ENCODE peak calls at places on chromosomes 11 and 22, in four cellular contexts. One of them, this sample, is unnamed.

GRCh38 chr11:2655834-2656622 is 43.8 kb downstream of the KCNQ1OT1 start:
- DNase-seq in GM12878: no peak
- DNase-seq in H1: no peak
- DNase-seq in SK-N-SH: no peak
- DNase-seq in this sample: no peak

GRCh38 chr11:11931461-11932055 is 76.9 kb downstream of the DKK3 start:
- DNase-seq in H1: no peak
- DNase-seq in SK-N-SH: peak; percentile 47
- DNase-seq in GM12878: no peak
- DNase-seq in this sample: peak; percentile 62

GRCh38 chr11:1573077-1573846 is 1.2 kb upstream of the DUSP8 start:
- DNase-seq in H1: peak; percentile 71
- DNase-seq in SK-N-SH: peak; percentile 58
- DNase-seq in GM12878: no peak
- DNase-seq in this sample: no peak

GRCh38 chr11:71964641-71965040 is 34.1 kb upstream of the IL18BP start:
- DNase-seq in H1: no peak
- DNase-seq in SK-N-SH: no peak
- DNase-seq in GM12878: no peak
- DNase-seq in this sample: no peak

GRCh38 chr11:29024386-29024785 is 916.2 kb downstream of the METTL15 start:
- DNase-seq in GM12878: no peak
- DNase-seq in SK-N-SH: no peak
- DNase-seq in H1: no peak
- DNase-seq in this sample: no peak

GRCh38 chr11:120471131-120471530 is 40.4 kb upstream of the GRIK4 start:
- DNase-seq in GM12878: no peak
- DNase-seq in H1: no peak
- DNase-seq in SK-N-SH: no peak
- DNase-seq in this sample: no peak

GRCh38 chr11:20647976-20648565 is 21.3 kb upstream of the NELL1 start:
- DNase-seq in SK-N-SH: peak; percentile 74
- DNase-seq in H1: peak; percentile 79
- DNase-seq in GM12878: peak; percentile 12
- DNase-seq in this sample: peak; percentile 50

GRCh38 chr11:97140885-97141494 is 751.2 kb downstream of the JRKL start:
- DNase-seq in H1: no peak
- DNase-seq in GM12878: no peak
- DNase-seq in SK-N-SH: peak; percentile 7
- DNase-seq in this sample: peak; percentile 16

GRCh38 chr11:45343988-45344387 is 57.8 kb upstream of the SYT13 start:
- DNase-seq in SK-N-SH: no peak
- DNase-seq in H1: no peak
- DNase-seq in GM12878: no peak
- DNase-seq in this sample: no peak

GRCh38 chr11:123145220-123145619 is 49.8 kb downstream of the CLMP start:
- DNase-seq in SK-N-SH: peak; percentile 66
- DNase-seq in GM12878: no peak
- DNase-seq in H1: no peak
- DNase-seq in this sample: peak; percentile 67

GRCh38 chr11:33375236-33375635 is 118.1 kb downstream of the HIPK3 start:
- DNase-seq in SK-N-SH: no peak
- DNase-seq in H1: no peak
- DNase-seq in GM12878: no peak
- DNase-seq in this sample: no peak

GRCh38 chr11:23284626-23285025 is 424.4 kb upstream of the CCDC179 start:
- DNase-seq in H1: no peak
- DNase-seq in GM12878: no peak
- DNase-seq in SK-N-SH: no peak
- DNase-seq in this sample: no peak

GRCh38 chr22:27796829-27797792 is 4.4 kb downstream of the MN1 start:
- DNase-seq in SK-N-SH: no peak
- DNase-seq in GM12878: no peak
- DNase-seq in H1: no peak
- DNase-seq in this sample: no peak

GRCh38 chr22:19779685-19780268 is 19.2 kb downstream of the TBX1 start:
- DNase-seq in SK-N-SH: no peak
- DNase-seq in H1: no peak
- DNase-seq in GM12878: no peak
- DNase-seq in this sample: no peak

GRCh38 chr22:23675502-23676415 is 15.1 kb upstream of the RGL4 start:
- DNase-seq in GM12878: no peak
- DNase-seq in SK-N-SH: no peak
- DNase-seq in H1: no peak
- DNase-seq in this sample: peak; percentile 69

GRCh38 chr22:33357894-33358440 is 299.8 kb upstream of the SYN3 start:
- DNase-seq in GM12878: no peak
- DNase-seq in SK-N-SH: no peak
- DNase-seq in H1: no peak
- DNase-seq in this sample: no peak

GRCh38 chr11:42161886-42162285 is 702.4 kb upstream of the LRRC4C start:
- DNase-seq in GM12878: no peak
- DNase-seq in SK-N-SH: no peak
- DNase-seq in H1: no peak
- DNase-seq in this sample: no peak

GRCh38 chr11:112166561-112166960 is 611 bp upstream of the TEX12 start:
- DNase-seq in SK-N-SH: no peak
- DNase-seq in GM12878: no peak
- DNase-seq in H1: no peak
- DNase-seq in this sample: peak; percentile 51

GRCh38 chr11:114738954-114739353 is 60.6 kb downstream of the NXPE2 start:
- DNase-seq in SK-N-SH: peak; percentile 44
- DNase-seq in GM12878: no peak
- DNase-seq in H1: peak; percentile 64
- DNase-seq in this sample: peak; percentile 27

GRCh38 chr11:29119691-29120328 is 897.0 kb downstream of the KCNA4 start:
- DNase-seq in GM12878: no peak
- DNase-seq in SK-N-SH: no peak
- DNase-seq in H1: no peak
- DNase-seq in this sample: no peak

GRCh38 chr11:111762981-111763643 is 3.1 kb downstream of the PPP2R1B start:
- DNase-seq in GM12878: no peak
- DNase-seq in SK-N-SH: no peak
- DNase-seq in H1: no peak
- DNase-seq in this sample: no peak

GRCh38 chr11:65448074-65448417 is 25.4 kb downstream of the NEAT1 start:
- DNase-seq in H1: no peak
- DNase-seq in SK-N-SH: no peak
- DNase-seq in GM12878: no peak
- DNase-seq in this sample: no peak

GRCh38 chr11:101127348-101127698 is 2.3 kb downstream of the PGR start:
- DNase-seq in H1: peak; percentile 76
- DNase-seq in GM12878: no peak
- DNase-seq in SK-N-SH: no peak
- DNase-seq in this sample: no peak

GRCh38 chr11:57885298-57886035 is 123.9 kb downstream of the CTNND1 start:
- DNase-seq in GM12878: no peak
- DNase-seq in H1: peak; percentile 46
- DNase-seq in SK-N-SH: no peak
- DNase-seq in this sample: peak; percentile 20

GRCh38 chr11:967995-968751 is 42.5 kb downstream of the AP2A2 start:
- DNase-seq in GM12878: no peak
- DNase-seq in SK-N-SH: no peak
- DNase-seq in H1: no peak
- DNase-seq in this sample: no peak

GRCh38 chr22:41353862-41354575 is 27.7 kb upstream of the TEF start:
- DNase-seq in GM12878: no peak
- DNase-seq in H1: no peak
- DNase-seq in SK-N-SH: no peak
- DNase-seq in this sample: no peak

GRCh38 chr22:41354979-41355378 is 26.8 kb upstream of the TEF start:
- DNase-seq in SK-N-SH: no peak
- DNase-seq in GM12878: no peak
- DNase-seq in H1: no peak
- DNase-seq in this sample: no peak

GRCh38 chr22:41357191-41357590 is 24.6 kb upstream of the TEF start:
- DNase-seq in H1: no peak
- DNase-seq in GM12878: no peak
- DNase-seq in SK-N-SH: no peak
- DNase-seq in this sample: no peak

GRCh38 chr22:41356430-41357028 is 25.2 kb upstream of the TEF start:
- DNase-seq in H1: no peak
- DNase-seq in GM12878: no peak
- DNase-seq in SK-N-SH: no peak
- DNase-seq in this sample: no peak

DNA sequence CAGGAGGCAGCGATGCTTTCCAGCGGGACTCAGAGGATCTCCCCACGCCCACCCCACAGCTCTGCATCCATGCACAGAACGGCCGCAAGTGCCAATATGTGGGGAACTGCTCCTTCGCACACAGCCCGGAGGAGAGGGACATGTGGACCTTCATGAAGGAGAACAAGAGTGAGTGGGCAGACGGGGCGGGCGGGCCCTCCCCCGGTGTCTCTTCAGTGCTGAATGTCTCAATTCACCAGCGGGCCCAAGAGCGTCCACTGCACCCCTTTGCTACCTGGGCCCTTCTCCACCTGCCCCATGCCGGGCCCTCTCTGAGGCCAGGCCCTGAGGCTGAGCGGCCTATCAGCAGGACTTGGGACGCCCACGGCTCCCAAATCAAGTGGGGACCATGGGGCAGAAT is 25.8 kb upstream of the TEF start:
- DNase-seq in SK-N-SH: no peak
- DNase-seq in H1: no peak
- DNase-seq in GM12878: no peak
- DNase-seq in this sample: no peak
- H3K36me3 ChIP-seq in SK-N-SH: no peaks in the 10 kb centered on the region
- H3K36me3 ChIP-seq in H1: peaks cover 16% of the 10 kb centered on the region
- H3K36me3 ChIP-seq in GM12878: peaks cover 8% of the 10 kb centered on the region
- H3K36me3 ChIP-seq in this sample: peaks cover 63% of the 10 kb centered on the region

GRCh38 chr11:69982675-69983570 is 95.2 kb upstream of the ANO1 start:
- DNase-seq in SK-N-SH: no peak
- DNase-seq in H1: no peak
- DNase-seq in GM12878: no peak
- DNase-seq in this sample: no peak
- TF ChIP-seq TCF12 in SK-N-SH: no peak
- TF ChIP-seq TCF12 in H1: no peak
- TF ChIP-seq TCF12 in GM12878: no peak
- TF ChIP-seq TCF12 in this sample: no peak

DNA sequence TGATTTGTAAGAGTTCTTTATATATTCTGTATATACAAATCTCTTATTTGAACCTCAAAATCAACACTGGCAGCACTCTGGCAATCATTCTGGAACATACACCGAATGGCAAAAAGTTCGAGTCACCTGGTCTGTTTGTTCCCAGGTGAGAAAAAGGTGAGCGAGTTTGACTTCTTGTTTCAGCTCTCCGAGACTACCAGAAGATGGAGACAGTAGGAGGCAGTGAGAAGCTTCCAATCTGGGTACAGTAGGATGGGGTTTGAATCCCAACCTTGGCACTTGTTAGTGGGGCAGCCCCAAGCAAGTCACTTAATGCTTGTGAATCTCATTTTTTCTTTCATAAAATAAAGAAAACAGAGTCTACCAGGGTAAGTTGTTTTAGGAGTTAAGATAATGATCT is 76.4 kb downstream of the C2CD3 start:
- DNase-seq in H1: no peak
- DNase-seq in SK-N-SH: no peak
- DNase-seq in GM12878: no peak
- DNase-seq in this sample: no peak
- H3K36me3 ChIP-seq in H1: peaks cover 11% of the 10 kb centered on the region
- H3K36me3 ChIP-seq in SK-N-SH: peaks cover 37% of the 10 kb centered on the region
- H3K36me3 ChIP-seq in GM12878: peaks cover 22% of the 10 kb centered on the region
- H3K36me3 ChIP-seq in this sample: peaks cover 14% of the 10 kb centered on the region

DNA sequence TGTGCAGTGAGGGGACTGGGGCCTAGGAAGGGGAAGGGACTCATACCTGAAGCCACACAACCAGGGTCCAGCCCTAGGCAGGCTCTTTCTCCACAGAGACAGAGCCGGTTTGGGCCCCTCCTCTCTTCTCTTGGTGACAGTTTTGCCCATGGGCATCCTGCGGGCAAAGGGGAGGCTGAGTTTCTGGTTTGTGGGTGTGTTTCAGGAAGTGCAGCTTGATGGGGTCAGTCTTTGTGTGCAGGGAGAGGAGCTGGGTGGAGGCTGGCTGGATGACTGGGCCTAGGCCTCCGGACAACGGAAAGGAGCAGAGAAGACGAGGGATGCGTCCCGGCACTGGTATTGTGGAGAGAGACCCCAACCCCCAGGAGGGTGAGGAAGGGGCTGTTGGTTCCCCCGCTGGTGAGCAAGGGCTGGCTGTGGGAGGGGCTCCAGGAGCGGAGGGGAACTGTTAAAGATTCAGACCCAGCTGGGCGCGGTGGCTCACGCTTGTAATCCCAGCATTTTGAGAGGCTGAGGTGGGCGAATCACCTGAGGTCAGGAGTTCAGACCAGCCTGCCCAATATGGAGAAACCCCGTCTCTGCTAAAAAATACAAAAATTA is 23.4 kb upstream of the CELSR1 start:
- DNase-seq in GM12878: no peak
- DNase-seq in H1: no peak
- DNase-seq in SK-N-SH: no peak
- DNase-seq in this sample: no peak
- TF ChIP-seq TCF12 in GM12878: no peak
- TF ChIP-seq TCF12 in H1: no peak
- TF ChIP-seq TCF12 in SK-N-SH: no peak
- TF ChIP-seq TCF12 in this sample: no peak

DNA sequence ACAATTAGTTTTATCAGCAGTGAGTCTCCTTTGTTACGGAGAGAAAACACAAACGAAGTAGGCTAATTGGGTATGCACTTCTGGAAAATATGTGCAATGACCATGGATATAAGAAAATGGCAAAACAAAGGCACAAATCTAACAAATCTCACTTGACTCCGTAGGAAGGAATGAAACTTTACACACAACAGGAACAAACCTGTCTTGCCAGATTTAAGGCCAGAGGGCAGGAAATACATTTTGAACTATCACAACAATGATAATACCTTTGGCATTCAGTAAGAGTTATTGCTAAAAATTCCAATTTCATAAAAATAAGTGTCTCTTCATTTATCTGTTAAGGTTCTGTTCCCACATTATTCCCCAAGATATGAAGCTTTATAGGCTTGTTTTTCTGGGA is 36.6 kb downstream of the SLC25A17 start:
- DNase-seq in GM12878: no peak
- DNase-seq in SK-N-SH: no peak
- DNase-seq in H1: no peak
- DNase-seq in this sample: no peak
- H3K36me3 ChIP-seq in GM12878: peaks cover 9% of the 10 kb centered on the region
- H3K36me3 ChIP-seq in SK-N-SH: no peaks in the 10 kb centered on the region
- H3K36me3 ChIP-seq in H1: peaks cover 6% of the 10 kb centered on the region
- H3K36me3 ChIP-seq in this sample: peaks cover 1% of the 10 kb centered on the region

GRCh38 chr11:94150704-94151103 is 22.1 kb downstream of the PANX1 start:
- DNase-seq in SK-N-SH: no peak
- DNase-seq in GM12878: no peak
- DNase-seq in H1: no peak
- DNase-seq in this sample: no peak
- TF ChIP-seq TCF12 in SK-N-SH: no peak
- TF ChIP-seq TCF12 in GM12878: no peak
- TF ChIP-seq TCF12 in H1: no peak
- TF ChIP-seq TCF12 in this sample: no peak

GRCh38 chr11:46761807-46762206 is 42.8 kb downstream of the F2 start:
- DNase-seq in H1: no peak
- DNase-seq in GM12878: no peak
- DNase-seq in SK-N-SH: no peak
- DNase-seq in this sample: no peak
- H3K36me3 ChIP-seq in H1: peaks cover 53% of the 10 kb centered on the region
- H3K36me3 ChIP-seq in GM12878: peaks cover 48% of the 10 kb centered on the region
- H3K36me3 ChIP-seq in SK-N-SH: peaks cover 91% of the 10 kb centered on the region
- H3K36me3 ChIP-seq in this sample: peaks cover 83% of the 10 kb centered on the region

GRCh38 chr11:86737752-86738151 is 62.6 kb upstream of the PRSS23 start:
- DNase-seq in SK-N-SH: no peak
- DNase-seq in H1: no peak
- DNase-seq in GM12878: no peak
- DNase-seq in this sample: no peak
- TF ChIP-seq TCF12 in SK-N-SH: no peak
- TF ChIP-seq TCF12 in H1: no peak
- TF ChIP-seq TCF12 in GM12878: no peak
- TF ChIP-seq TCF12 in this sample: no peak

GRCh38 chr11:66636411-66636810 is 2.1 kb upstream of the RBM4 start:
- DNase-seq in SK-N-SH: no peak
- DNase-seq in H1: no peak
- DNase-seq in GM12878: no peak
- DNase-seq in this sample: no peak
- H3K36me3 ChIP-seq in SK-N-SH: peaks cover 34% of the 10 kb centered on the region
- H3K36me3 ChIP-seq in H1: peaks cover 15% of the 10 kb centered on the region
- H3K36me3 ChIP-seq in GM12878: peaks cover 27% of the 10 kb centered on the region
- H3K36me3 ChIP-seq in this sample: peaks cover 11% of the 10 kb centered on the region

This sample was measured in HepG2.